ENCODE peak calls at places on chromosome 10, in ten cellular contexts. H is non-pigmented ciliary epithelial cell; M is posterior cingulate gyrus; A is epithelial cell of proximal tubule; G is MCF 10A; C is stimulated activated CD8-positive, alpha-beta memory T cell treated with anti-CD3 and anti-CD28 coated beads, Interleukin-7, amount 100 ng/mL, for 1 hour; R is activated effector memory CD4-positive, alpha-beta T cell treated with Interleukin-2 at 50 U/mL for 16 hours; Z is right cardiac atrium; Q is GM04504; B is dermis microvascular lymphatic vessel endothelial cell. E is an unnamed sample.

GRCh38 chr10:45064998-45065397 is 64.3 kb downstream of the ZNF22 start:
- DNase-seq in B (no peak), H (no peak), A (no peak), R (no peak), C (no peak), Q (no peak), G (no peak), M (no peak), Z (no peak), E (no peak)

GRCh38 chr10:12067336-12067735 is 1.4 kb upstream of the DHTKD1 start:
- DNase-seq in A (peak; percentile 66), R (no peak), C (no peak), M (no peak), G (peak; percentile 20), Q (peak; percentile 40), B (no peak), Z (no peak), H (peak; percentile 82), E (peak; percentile 47)

GRCh38 chr10:97851341-97852001 is 1.8 kb downstream of the GOLGA7B start:
- DNase-seq in B (no peak), Z (no peak), M (peak; percentile 95), A (no peak), H (no peak), Q (no peak), G (no peak), C (no peak), R (no peak), E (no peak)

GRCh38 chr10:126235979-126236851 is 152.1 kb downstream of the ADAM12 start:
- DNase-seq in A (no peak), H (no peak), C (no peak), M (no peak), G (no peak), Q (no peak), B (no peak), Z (no peak), R (no peak), E (no peak)

GRCh38 chr10:97714401-97715258 is 1.1 kb downstream of the MARVELD1 start:
- DNase-seq in Z (peak; percentile 94), Q (peak; percentile 61), B (no peak), H (no peak), R (no peak), M (peak; percentile 92), G (peak; percentile 85), C (no peak), A (no peak), E (no peak)

GRCh38 chr10:16975188-16975587 is 154.4 kb downstream of the CUBN start:
- DNase-seq in A (no peak), C (no peak), G (no peak), R (no peak), B (no peak), Q (no peak), M (no peak), H (no peak), Z (no peak), E (no peak)

GRCh38 chr10:62805139-62806092 is 896 bp downstream of the ADO start:
- DNase-seq in Q (no peak), H (no peak), B (no peak), A (no peak), C (peak; percentile 19), R (peak; percentile 49), Z (peak; percentile 82), G (peak; percentile 38), M (peak; percentile 90), E (no peak)

GRCh38 chr10:62084434-62084833 is 182.9 kb downstream of the ARID5B start:
- DNase-seq in M (no peak), R (no peak), Q (no peak), B (no peak), C (no peak), Z (no peak), G (no peak), A (no peak), H (no peak), E (no peak)

GRCh38 chr10:77889277-77889903 is 37.2 kb downstream of the DLG5 start:
- DNase-seq in B (no peak), R (no peak), C (no peak), M (peak; percentile 94), Q (no peak), H (no peak), A (no peak), Z (peak; percentile 59), G (peak; percentile 50), E (no peak)

GRCh38 chr10:125041856-125042506 is 100.1 kb downstream of the ZRANB1 start:
- DNase-seq in M (no peak), Z (no peak), Q (no peak), B (no peak), A (no peak), H (no peak), C (no peak), G (no peak), R (no peak), E (no peak)

GRCh38 chr10:131882151-131882550 is 18.7 kb upstream of the PPP2R2D start:
- DNase-seq in Z (no peak), M (no peak), C (no peak), R (no peak), G (no peak), H (no peak), A (no peak), B (no peak), Q (no peak), E (no peak)

GRCh38 chr10:63466168-63466935 is 575 bp upstream of the JMJD1C start:
- DNase-seq in C (no peak), A (peak; percentile 42), G (peak; percentile 70), M (peak; percentile 91), Q (peak; percentile 31), R (no peak), B (peak; percentile 45), H (no peak), Z (peak; percentile 76), E (no peak)

GRCh38 chr10:106973301-106973700 is 191.2 kb downstream of the SORCS1 start:
- DNase-seq in Q (no peak), M (no peak), B (no peak), C (no peak), Z (no peak), H (no peak), G (no peak), R (no peak), A (no peak), E (no peak)

GRCh38 chr10:36538945-36539586 is 586.3 kb upstream of the ANKRD30A start:
- DNase-seq in H (peak; percentile 35), R (no peak), Z (peak; percentile 42), B (peak; percentile 100), C (no peak), G (peak; percentile 57), M (no peak), Q (no peak), A (no peak), E (no peak)

GRCh38 chr10:114471906-114472873 is 67.9 kb upstream of the AFAP1L2 start:
- DNase-seq in G (no peak), Q (no peak), A (no peak), Z (no peak), R (no peak), C (no peak), H (no peak), B (no peak), M (no peak), E (no peak)

GRCh38 chr10:28668363-28669226 is 8.7 kb upstream of the BAMBI start:
- DNase-seq in B (no peak), Z (peak; percentile 88), G (no peak), A (no peak), Q (no peak), H (no peak), C (no peak), M (peak; percentile 87), R (peak; percentile 1), E (no peak)

GRCh38 chr10:130378556-130379400 is 242.6 kb downstream of the GLRX3 start:
- DNase-seq in R (no peak), G (no peak), A (no peak), Z (no peak), B (no peak), H (no peak), C (no peak), M (peak; percentile 79), Q (no peak), E (no peak)

GRCh38 chr10:7580520-7580919 is 86.2 kb downstream of the ITIH5 start:
- DNase-seq in Z (no peak), A (no peak), Q (no peak), C (no peak), H (no peak), B (no peak), R (no peak), G (no peak), M (no peak), E (no peak)

GRCh38 chr10:75283150-75284096 is 47.7 kb upstream of the COMTD1 start:
- DNase-seq in R (no peak), Q (peak; percentile 81), M (peak; percentile 72), C (no peak), H (no peak), A (no peak), Z (peak; percentile 75), B (no peak), G (no peak), E (no peak)

GRCh38 chr10:77833225-77833624 is 93.3 kb downstream of the DLG5 start:
- DNase-seq in Z (no peak), R (no peak), Q (no peak), C (no peak), B (no peak), M (no peak), G (no peak), H (no peak), A (no peak), E (no peak)

GRCh38 chr10:119521443-119522204 is 20.9 kb downstream of the RGS10 start:
- DNase-seq in H (peak; percentile 60), G (peak; percentile 79), R (no peak), M (peak; percentile 18), B (no peak), Q (peak; percentile 59), Z (no peak), C (no peak), A (no peak), E (peak; percentile 58)

GRCh38 chr10:132964231-132964630 is 21.9 kb upstream of the CFAP46 start:
- DNase-seq in C (no peak), Q (no peak), H (no peak), G (no peak), R (no peak), B (no peak), M (no peak), Z (no peak), A (no peak), E (no peak)

GRCh38 chr10:73577788-73578187 is 13.4 kb downstream of the USP54 start:
- DNase-seq in A (no peak), R (no peak), H (no peak), C (no peak), G (peak; percentile 78), Z (peak; percentile 75), B (no peak), M (no peak), Q (no peak), E (no peak)

GRCh38 chr10:44668336-44668735 is 242.8 kb upstream of the TMEM72 start:
- DNase-seq in Q (no peak), Z (no peak), M (no peak), B (no peak), R (no peak), A (no peak), C (no peak), H (no peak), G (no peak), E (no peak)

GRCh38 chr10:58516118-58516517 is 3.4 kb downstream of the BICC1 start:
- DNase-seq in Q (no peak), G (no peak), A (peak; percentile 92), Z (no peak), C (no peak), M (no peak), H (no peak), R (no peak), B (no peak), E (no peak)

GRCh38 chr10:30378607-30379006 is 29.5 kb upstream of the MTPAP start:
- DNase-seq in R (no peak), A (no peak), G (no peak), C (no peak), H (no peak), Z (no peak), M (peak; percentile 8), B (no peak), Q (no peak), E (no peak)

GRCh38 chr10:133286366-133286765 is 9.7 kb upstream of the ADAM8 start:
- DNase-seq in H (no peak), A (no peak), G (no peak), R (no peak), B (no peak), C (no peak), Z (peak; percentile 43), M (no peak), Q (no peak), E (no peak)

GRCh38 chr10:19788075-19788686 is 28.1 kb upstream of the PLXDC2 start:
- DNase-seq in Q (peak; percentile 17), C (no peak), G (peak; percentile 64), A (no peak), Z (no peak), R (no peak), B (peak; percentile 11), M (no peak), H (peak; percentile 43), E (peak; percentile 32)

E was measured in AG04450.